ENCODE peak calls at places on chromosomes 11 and 22, in ten cellular contexts. One of them, this sample, is unnamed.

GRCh38 chr22:31451709-31452571 is 37.7 kb downstream of the EIF4ENIF1 start:
- DNase-seq in Peyer's patch: no peak
- DNase-seq in H7: peak; percentile 59
- DNase-seq in CD14-positive monocyte: no peak
- DNase-seq in stimulated activated CD4-positive, alpha-beta T cell treated with anti-CD3 and anti-CD28 coated beads, Interleukin-4, amount 100 ng/mL, for 48 hours: no peak
- DNase-seq in activated naive CD8-positive, alpha-beta T cell treated with anti-CD3 and anti-CD28 coated beads, Interleukin-2, amount 50 U/mL, for 16 hours: no peak
- DNase-seq in NCI-H1417: peak; percentile 2
- DNase-seq in activated CD4-positive, alpha-beta T cell treated with anti-CD3 and anti-CD28 coated beads, Interleukin-2, amount 50 U/mL, for 4 hours: no peak
- DNase-seq in spleen: no peak
- DNase-seq in CD4-positive, CD25-positive, alpha-beta regulatory T cell: peak; percentile 29
- DNase-seq in this sample: no peak

GRCh38 chr11:67266424-67267187 is at the start of gene GRK2:
- DNase-seq in Peyer's patch: peak; percentile 71
- DNase-seq in H7: peak; percentile 82
- DNase-seq in CD14-positive monocyte: peak; percentile 40
- DNase-seq in stimulated activated CD4-positive, alpha-beta T cell treated with anti-CD3 and anti-CD28 coated beads, Interleukin-4, amount 100 ng/mL, for 48 hours: no peak
- DNase-seq in activated naive CD8-positive, alpha-beta T cell treated with anti-CD3 and anti-CD28 coated beads, Interleukin-2, amount 50 U/mL, for 16 hours: no peak
- DNase-seq in NCI-H1417: peak; percentile 54
- DNase-seq in activated CD4-positive, alpha-beta T cell treated with anti-CD3 and anti-CD28 coated beads, Interleukin-2, amount 50 U/mL, for 4 hours: no peak
- DNase-seq in spleen: peak; percentile 93
- DNase-seq in CD4-positive, CD25-positive, alpha-beta regulatory T cell: peak; percentile 42
- DNase-seq in this sample: no peak

GRCh38 chr11:70900540-70900939 is 351.8 kb downstream of the SHANK2 start:
- DNase-seq in Peyer's patch: peak; percentile 2
- DNase-seq in H7: no peak
- DNase-seq in CD14-positive monocyte: no peak
- DNase-seq in stimulated activated CD4-positive, alpha-beta T cell treated with anti-CD3 and anti-CD28 coated beads, Interleukin-4, amount 100 ng/mL, for 48 hours: no peak
- DNase-seq in activated naive CD8-positive, alpha-beta T cell treated with anti-CD3 and anti-CD28 coated beads, Interleukin-2, amount 50 U/mL, for 16 hours: no peak
- DNase-seq in NCI-H1417: no peak
- DNase-seq in activated CD4-positive, alpha-beta T cell treated with anti-CD3 and anti-CD28 coated beads, Interleukin-2, amount 50 U/mL, for 4 hours: no peak
- DNase-seq in spleen: no peak
- DNase-seq in CD4-positive, CD25-positive, alpha-beta regulatory T cell: no peak
- DNase-seq in this sample: no peak

GRCh38 chr11:1392111-1392510 is 2.4 kb downstream of the BRSK2 start:
- DNase-seq in Peyer's patch: no peak
- DNase-seq in H7: no peak
- DNase-seq in CD14-positive monocyte: peak; percentile 40
- DNase-seq in stimulated activated CD4-positive, alpha-beta T cell treated with anti-CD3 and anti-CD28 coated beads, Interleukin-4, amount 100 ng/mL, for 48 hours: no peak
- DNase-seq in activated naive CD8-positive, alpha-beta T cell treated with anti-CD3 and anti-CD28 coated beads, Interleukin-2, amount 50 U/mL, for 16 hours: no peak
- DNase-seq in NCI-H1417: no peak
- DNase-seq in activated CD4-positive, alpha-beta T cell treated with anti-CD3 and anti-CD28 coated beads, Interleukin-2, amount 50 U/mL, for 4 hours: no peak
- DNase-seq in spleen: no peak
- DNase-seq in CD4-positive, CD25-positive, alpha-beta regulatory T cell: no peak
- DNase-seq in this sample: no peak

GRCh38 chr11:43579171-43579918 is 101.2 kb upstream of the HSD17B12 start:
- DNase-seq in Peyer's patch: no peak
- DNase-seq in H7: peak; percentile 86
- DNase-seq in CD14-positive monocyte: no peak
- DNase-seq in stimulated activated CD4-positive, alpha-beta T cell treated with anti-CD3 and anti-CD28 coated beads, Interleukin-4, amount 100 ng/mL, for 48 hours: peak; percentile 52
- DNase-seq in activated naive CD8-positive, alpha-beta T cell treated with anti-CD3 and anti-CD28 coated beads, Interleukin-2, amount 50 U/mL, for 16 hours: no peak
- DNase-seq in NCI-H1417: no peak
- DNase-seq in activated CD4-positive, alpha-beta T cell treated with anti-CD3 and anti-CD28 coated beads, Interleukin-2, amount 50 U/mL, for 4 hours: peak; percentile 7
- DNase-seq in spleen: no peak
- DNase-seq in CD4-positive, CD25-positive, alpha-beta regulatory T cell: no peak
- DNase-seq in this sample: peak; percentile 74

GRCh38 chr22:37817705-37818311 is 5.4 kb upstream of the GALR3 start:
- DNase-seq in Peyer's patch: peak; percentile 91
- DNase-seq in H7: peak; percentile 99
- DNase-seq in CD14-positive monocyte: peak; percentile 65
- DNase-seq in stimulated activated CD4-positive, alpha-beta T cell treated with anti-CD3 and anti-CD28 coated beads, Interleukin-4, amount 100 ng/mL, for 48 hours: peak; percentile 81
- DNase-seq in activated naive CD8-positive, alpha-beta T cell treated with anti-CD3 and anti-CD28 coated beads, Interleukin-2, amount 50 U/mL, for 16 hours: peak; percentile 65
- DNase-seq in NCI-H1417: peak; percentile 65
- DNase-seq in activated CD4-positive, alpha-beta T cell treated with anti-CD3 and anti-CD28 coated beads, Interleukin-2, amount 50 U/mL, for 4 hours: peak; percentile 76
- DNase-seq in spleen: peak; percentile 94
- DNase-seq in CD4-positive, CD25-positive, alpha-beta regulatory T cell: peak; percentile 74
- DNase-seq in this sample: peak; percentile 94

GRCh38 chr11:72630104-72630852 is 43.9 kb downstream of the PDE2A start:
- DNase-seq in Peyer's patch: no peak
- DNase-seq in H7: no peak
- DNase-seq in CD14-positive monocyte: no peak
- DNase-seq in stimulated activated CD4-positive, alpha-beta T cell treated with anti-CD3 and anti-CD28 coated beads, Interleukin-4, amount 100 ng/mL, for 48 hours: no peak
- DNase-seq in activated naive CD8-positive, alpha-beta T cell treated with anti-CD3 and anti-CD28 coated beads, Interleukin-2, amount 50 U/mL, for 16 hours: no peak
- DNase-seq in NCI-H1417: no peak
- DNase-seq in activated CD4-positive, alpha-beta T cell treated with anti-CD3 and anti-CD28 coated beads, Interleukin-2, amount 50 U/mL, for 4 hours: no peak
- DNase-seq in spleen: no peak
- DNase-seq in CD4-positive, CD25-positive, alpha-beta regulatory T cell: no peak
- DNase-seq in this sample: no peak

GRCh38 chr11:107183963-107184362 is 165.7 kb upstream of the GUCY1A2 start:
- DNase-seq in Peyer's patch: no peak
- DNase-seq in H7: no peak
- DNase-seq in CD14-positive monocyte: no peak
- DNase-seq in stimulated activated CD4-positive, alpha-beta T cell treated with anti-CD3 and anti-CD28 coated beads, Interleukin-4, amount 100 ng/mL, for 48 hours: no peak
- DNase-seq in activated naive CD8-positive, alpha-beta T cell treated with anti-CD3 and anti-CD28 coated beads, Interleukin-2, amount 50 U/mL, for 16 hours: no peak
- DNase-seq in NCI-H1417: no peak
- DNase-seq in activated CD4-positive, alpha-beta T cell treated with anti-CD3 and anti-CD28 coated beads, Interleukin-2, amount 50 U/mL, for 4 hours: no peak
- DNase-seq in spleen: no peak
- DNase-seq in CD4-positive, CD25-positive, alpha-beta regulatory T cell: no peak
- DNase-seq in this sample: no peak

GRCh38 chr22:30884211-30885000 is 84.2 kb downstream of the MORC2 start:
- DNase-seq in Peyer's patch: no peak
- DNase-seq in H7: no peak
- DNase-seq in CD14-positive monocyte: no peak
- DNase-seq in stimulated activated CD4-positive, alpha-beta T cell treated with anti-CD3 and anti-CD28 coated beads, Interleukin-4, amount 100 ng/mL, for 48 hours: no peak
- DNase-seq in activated naive CD8-positive, alpha-beta T cell treated with anti-CD3 and anti-CD28 coated beads, Interleukin-2, amount 50 U/mL, for 16 hours: no peak
- DNase-seq in NCI-H1417: no peak
- DNase-seq in activated CD4-positive, alpha-beta T cell treated with anti-CD3 and anti-CD28 coated beads, Interleukin-2, amount 50 U/mL, for 4 hours: no peak
- DNase-seq in spleen: peak; percentile 57
- DNase-seq in CD4-positive, CD25-positive, alpha-beta regulatory T cell: no peak
- DNase-seq in this sample: no peak

GRCh38 chr11:115672412-115672811 is 168.2 kb upstream of the CADM1 start:
- DNase-seq in Peyer's patch: no peak
- DNase-seq in H7: no peak
- DNase-seq in CD14-positive monocyte: no peak
- DNase-seq in stimulated activated CD4-positive, alpha-beta T cell treated with anti-CD3 and anti-CD28 coated beads, Interleukin-4, amount 100 ng/mL, for 48 hours: no peak
- DNase-seq in activated naive CD8-positive, alpha-beta T cell treated with anti-CD3 and anti-CD28 coated beads, Interleukin-2, amount 50 U/mL, for 16 hours: no peak
- DNase-seq in NCI-H1417: no peak
- DNase-seq in activated CD4-positive, alpha-beta T cell treated with anti-CD3 and anti-CD28 coated beads, Interleukin-2, amount 50 U/mL, for 4 hours: no peak
- DNase-seq in spleen: no peak
- DNase-seq in CD4-positive, CD25-positive, alpha-beta regulatory T cell: no peak
- DNase-seq in this sample: no peak

GRCh38 chr22:20062766-20063083 is 17.3 kb upstream of the DGCR8 start:
- DNase-seq in Peyer's patch: no peak
- DNase-seq in H7: no peak
- DNase-seq in CD14-positive monocyte: no peak
- DNase-seq in stimulated activated CD4-positive, alpha-beta T cell treated with anti-CD3 and anti-CD28 coated beads, Interleukin-4, amount 100 ng/mL, for 48 hours: no peak
- DNase-seq in activated naive CD8-positive, alpha-beta T cell treated with anti-CD3 and anti-CD28 coated beads, Interleukin-2, amount 50 U/mL, for 16 hours: no peak
- DNase-seq in NCI-H1417: no peak
- DNase-seq in activated CD4-positive, alpha-beta T cell treated with anti-CD3 and anti-CD28 coated beads, Interleukin-2, amount 50 U/mL, for 4 hours: no peak
- DNase-seq in spleen: no peak
- DNase-seq in CD4-positive, CD25-positive, alpha-beta regulatory T cell: no peak
- DNase-seq in this sample: no peak

GRCh38 chr22:19674129-19674928 is 40.0 kb upstream of the SEPTIN5 start:
- DNase-seq in Peyer's patch: no peak
- DNase-seq in H7: no peak
- DNase-seq in CD14-positive monocyte: no peak
- DNase-seq in stimulated activated CD4-positive, alpha-beta T cell treated with anti-CD3 and anti-CD28 coated beads, Interleukin-4, amount 100 ng/mL, for 48 hours: no peak
- DNase-seq in activated naive CD8-positive, alpha-beta T cell treated with anti-CD3 and anti-CD28 coated beads, Interleukin-2, amount 50 U/mL, for 16 hours: no peak
- DNase-seq in NCI-H1417: no peak
- DNase-seq in activated CD4-positive, alpha-beta T cell treated with anti-CD3 and anti-CD28 coated beads, Interleukin-2, amount 50 U/mL, for 4 hours: no peak
- DNase-seq in spleen: no peak
- DNase-seq in CD4-positive, CD25-positive, alpha-beta regulatory T cell: no peak
- DNase-seq in this sample: no peak

GRCh38 chr22:30309981-30310672 is 16.6 kb downstream of the TBC1D10A start:
- DNase-seq in Peyer's patch: no peak
- DNase-seq in H7: no peak
- DNase-seq in CD14-positive monocyte: peak; percentile 72
- DNase-seq in stimulated activated CD4-positive, alpha-beta T cell treated with anti-CD3 and anti-CD28 coated beads, Interleukin-4, amount 100 ng/mL, for 48 hours: no peak
- DNase-seq in activated naive CD8-positive, alpha-beta T cell treated with anti-CD3 and anti-CD28 coated beads, Interleukin-2, amount 50 U/mL, for 16 hours: no peak
- DNase-seq in NCI-H1417: no peak
- DNase-seq in activated CD4-positive, alpha-beta T cell treated with anti-CD3 and anti-CD28 coated beads, Interleukin-2, amount 50 U/mL, for 4 hours: no peak
- DNase-seq in spleen: no peak
- DNase-seq in CD4-positive, CD25-positive, alpha-beta regulatory T cell: peak; percentile 52
- DNase-seq in this sample: no peak

GRCh38 chr11:9615031-9615451 is 41.6 kb downstream of the WEE1 start:
- DNase-seq in Peyer's patch: no peak
- DNase-seq in H7: no peak
- DNase-seq in CD14-positive monocyte: peak; percentile 48
- DNase-seq in stimulated activated CD4-positive, alpha-beta T cell treated with anti-CD3 and anti-CD28 coated beads, Interleukin-4, amount 100 ng/mL, for 48 hours: no peak
- DNase-seq in activated naive CD8-positive, alpha-beta T cell treated with anti-CD3 and anti-CD28 coated beads, Interleukin-2, amount 50 U/mL, for 16 hours: no peak
- DNase-seq in NCI-H1417: no peak
- DNase-seq in activated CD4-positive, alpha-beta T cell treated with anti-CD3 and anti-CD28 coated beads, Interleukin-2, amount 50 U/mL, for 4 hours: no peak
- DNase-seq in spleen: no peak
- DNase-seq in CD4-positive, CD25-positive, alpha-beta regulatory T cell: no peak
- DNase-seq in this sample: no peak

GRCh38 chr11:34627197-34627596 is 6.3 kb downstream of the EHF start:
- DNase-seq in Peyer's patch: no peak
- DNase-seq in H7: no peak
- DNase-seq in CD14-positive monocyte: no peak
- DNase-seq in stimulated activated CD4-positive, alpha-beta T cell treated with anti-CD3 and anti-CD28 coated beads, Interleukin-4, amount 100 ng/mL, for 48 hours: no peak
- DNase-seq in activated naive CD8-positive, alpha-beta T cell treated with anti-CD3 and anti-CD28 coated beads, Interleukin-2, amount 50 U/mL, for 16 hours: no peak
- DNase-seq in NCI-H1417: no peak
- DNase-seq in activated CD4-positive, alpha-beta T cell treated with anti-CD3 and anti-CD28 coated beads, Interleukin-2, amount 50 U/mL, for 4 hours: no peak
- DNase-seq in spleen: no peak
- DNase-seq in CD4-positive, CD25-positive, alpha-beta regulatory T cell: no peak
- DNase-seq in this sample: no peak

GRCh38 chr22:29871684-29872083 is 11.3 kb upstream of the MTMR3 start:
- DNase-seq in Peyer's patch: no peak
- DNase-seq in H7: peak; percentile 19
- DNase-seq in CD14-positive monocyte: no peak
- DNase-seq in stimulated activated CD4-positive, alpha-beta T cell treated with anti-CD3 and anti-CD28 coated beads, Interleukin-4, amount 100 ng/mL, for 48 hours: no peak
- DNase-seq in activated naive CD8-positive, alpha-beta T cell treated with anti-CD3 and anti-CD28 coated beads, Interleukin-2, amount 50 U/mL, for 16 hours: no peak
- DNase-seq in NCI-H1417: peak; percentile 77
- DNase-seq in activated CD4-positive, alpha-beta T cell treated with anti-CD3 and anti-CD28 coated beads, Interleukin-2, amount 50 U/mL, for 4 hours: no peak
- DNase-seq in spleen: no peak
- DNase-seq in CD4-positive, CD25-positive, alpha-beta regulatory T cell: no peak
- DNase-seq in this sample: no peak